ENCODE peak calls at places on chromosomes 12 and 14, in five cellular contexts. F is amniotic stem cell; L is A549; K is brain microvascular endothelial cell; M is activated CD4-positive, alpha-beta T cell treated with anti-CD3 and anti-CD28 coated beads, Interleukin-2, amount 10 ng/mL, durations not matched to agents 7 days and 5 days. G is an unnamed sample.

GRCh38 chr12:94175763-94176660 is 27.6 kb downstream of the PLXNC1 start:
- DNase-seq in F (no peak), L (no peak), K (no peak), M (no peak), G (no peak)

GRCh38 chr12:57893460-57894353 is 47.2 kb upstream of the CTDSP2 start:
- DNase-seq in F (peak), L (no peak), K (peak), M (no peak), G (peak)

GRCh38 chr14:101604935-101605767 is 43.9 kb downstream of the DIO3 start:
- DNase-seq in F (no peak), L (no peak), K (no peak), M (no peak), G (no peak)

GRCh38 chr14:68791078-68791983 is 1.5 kb downstream of the ZFP36L1 start:
- DNase-seq in F (no peak), L (peak), K (no peak), M (no peak), G (no peak)

GRCh38 chr14:54647378-54647777 is 80.5 kb downstream of the SAMD4A start:
- DNase-seq in F (no peak), L (no peak), K (no peak), M (no peak), G (no peak)

GRCh38 chr14:71803539-71804260 is 128.5 kb upstream of the RGS6 start:
- DNase-seq in F (no peak), L (peak), K (peak), M (no peak), G (peak)

GRCh38 chr12:65532744-65533143 is 254.3 kb downstream of the MSRB3 start:
- DNase-seq in F (no peak), L (no peak), K (peak), M (no peak), G (no peak)

GRCh38 chr14:72471346-72471745 is 422.6 kb downstream of the DPF3 start:
- DNase-seq in F (no peak), L (no peak), K (no peak), M (no peak), G (no peak)

GRCh38 chr14:75842624-75843023 is 139.2 kb downstream of the TGFB3 start:
- DNase-seq in F (no peak), L (no peak), K (no peak), M (no peak), G (no peak)

GRCh38 chr14:88613552-88614010 is 50.7 kb downstream of the ZC3H14 start:
- DNase-seq in F (no peak), L (no peak), K (peak), M (no peak), G (peak)

GRCh38 chr14:105938055-105938863 is 411.9 kb downstream of the TMEM121 start:
- DNase-seq in F (no peak), L (no peak), K (no peak), M (no peak), G (no peak)

GRCh38 chr12:124021025-124021406 is 48.0 kb downstream of the ZNF664 start:
- DNase-seq in F (no peak), L (no peak), K (no peak), M (no peak), G (no peak)

GRCh38 chr12:66900616-66901015 is 221.7 kb upstream of the GRIP1 start:
- DNase-seq in F (no peak), L (no peak), K (no peak), M (no peak), G (no peak)

GRCh38 chr14:74347096-74347794 is 1.0 kb upstream of the VRTN start:
- DNase-seq in F (no peak), L (no peak), K (no peak), M (no peak), G (no peak)

GRCh38 chr12:89117448-89118034 is 234.8 kb downstream of the DUSP6 start:
- DNase-seq in F (no peak), L (no peak), K (no peak), M (no peak), G (no peak)

GRCh38 chr12:132360906-132361777 is 31.8 kb upstream of the GALNT9 start:
- DNase-seq in F (no peak), L (no peak), K (no peak), M (no peak), G (no peak)

G was measured in pulmonary artery endothelial cell.